ENCODE peak calls at places on chromosomes 6 and 20, in four cellular contexts. Q is SK-N-SH, R is GM12878, D is K562. G is an unnamed sample.

GRCh38 chr6:122778961-122779671 is 400 bp upstream of the FABP7 start:
- DNase-seq in Q (no peak), D (no peak), R (no peak), G (no peak)

GRCh38 chr6:143110572-143110971 is 49.9 kb downstream of the AIG1 start:
- DNase-seq in D (no peak), Q (no peak), R (no peak), G (no peak)

GRCh38 chr6:125512621-125513020 is 210.9 kb upstream of the HDDC2 start:
- DNase-seq in D (no peak), Q (no peak), R (no peak), G (no peak)

GRCh38 chr6:38143191-38144154 is 323.9 kb downstream of the ZFAND3 start:
- DNase-seq in Q (peak; percentile 71), D (no peak), R (no peak), G (no peak)

GRCh38 chr6:119978274-119978889 is 628.8 kb upstream of the MAN1A1 start:
- DNase-seq in Q (peak; percentile 11), D (no peak), R (no peak), G (no peak)

GRCh38 chr6:147260091-147260490 is 55.9 kb downstream of the STXBP5 start:
- DNase-seq in D (no peak), R (no peak), Q (no peak), G (no peak)

GRCh38 chr6:134746125-134746524 is 203.8 kb downstream of the ALDH8A1 start:
- DNase-seq in Q (no peak), R (no peak), D (no peak), G (no peak)

GRCh38 chr6:87682310-87682709 is 19.7 kb downstream of the AKIRIN2 start:
- DNase-seq in D (no peak), R (no peak), Q (peak; percentile 10), G (no peak)

GRCh38 chr6:28254340-28254618 is 2.2 kb upstream of the ZKSCAN4 start:
- DNase-seq in D (no peak), Q (no peak), R (no peak), G (no peak)

GRCh38 chr6:166437661-166438060 is 54.9 kb upstream of the MPC1 start:
- DNase-seq in R (no peak), Q (no peak), D (no peak), G (no peak)

GRCh38 chr6:53070808-53071207 is 5.6 kb downstream of the FBXO9 start:
- DNase-seq in R (no peak), Q (peak; percentile 29), D (no peak), G (peak; percentile 18)

GRCh38 chr6:158286413-158286812 is 25.9 kb upstream of the TULP4 start:
- DNase-seq in Q (no peak), D (no peak), R (no peak), G (no peak)

GRCh38 chr6:446418-447366 is 55.1 kb downstream of the IRF4 start:
- DNase-seq in Q (no peak), R (no peak), D (no peak), G (no peak)

GRCh38 chr20:24657211-24657610 is 187.8 kb downstream of the SYNDIG1 start:
- DNase-seq in R (no peak), D (peak; percentile 12), Q (no peak), G (no peak)

DNA sequence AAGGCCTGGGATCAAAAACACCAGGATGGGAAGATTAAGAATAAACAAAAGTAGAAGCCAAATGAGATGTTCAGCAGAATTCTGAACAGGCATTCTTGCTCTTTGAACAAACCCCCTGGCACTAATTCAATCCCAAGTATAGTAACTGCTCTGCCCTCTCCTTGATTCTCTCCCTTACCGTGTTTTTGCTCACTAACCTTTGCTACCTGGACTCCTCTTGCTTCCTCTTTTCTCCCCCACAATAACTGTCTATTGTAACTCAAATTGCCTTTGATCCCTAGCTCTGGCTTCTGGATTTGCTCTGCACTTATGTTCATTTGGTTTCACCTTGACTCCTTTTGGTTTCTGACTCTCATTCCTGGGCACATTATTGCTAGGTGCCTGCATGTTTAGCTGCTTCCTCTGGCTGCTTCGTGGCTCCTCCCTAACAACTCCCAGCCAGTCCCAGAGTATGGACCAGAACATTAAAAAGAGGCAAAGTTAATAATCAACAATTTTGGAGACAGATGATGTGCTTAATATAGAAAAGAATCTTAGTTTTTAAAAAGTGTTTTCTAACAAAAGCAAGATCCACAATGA is 65.4 kb upstream of the PHIP start:
- DNase-seq in D (no peak), R (no peak), Q (no peak), G (no peak)
- TF ChIP-seq TAF1 in D (no peak), R (no peak), Q (no peak), G (no peak)

GRCh38 chr20:62376112-62377063 is 9.3 kb upstream of the LAMA5 start:
- DNase-seq in Q (no peak), R (no peak), D (no peak), G (no peak)
- TF ChIP-seq POLR2AphosphoS5 in Q (no peak), R (no peak), D (no peak), G (no peak)

DNA sequence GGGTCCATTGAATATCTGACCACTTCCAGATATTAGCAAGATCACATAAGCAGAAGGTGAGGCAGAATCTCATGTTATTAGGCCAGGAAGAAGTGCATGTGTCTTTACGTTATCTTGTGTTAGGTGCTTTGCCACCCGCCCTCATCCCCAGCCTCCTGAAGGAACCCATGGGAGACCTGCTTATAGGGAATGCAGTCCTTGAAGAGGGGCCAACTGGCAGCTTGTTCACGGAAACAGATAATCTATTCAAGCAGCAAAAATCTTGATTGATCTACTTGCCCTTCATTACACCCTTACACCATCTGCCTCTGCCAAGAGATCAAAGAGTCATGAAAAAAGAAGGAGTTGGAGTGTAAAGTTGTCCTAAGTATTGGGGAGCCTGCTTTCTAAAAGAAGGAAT is 576.4 kb downstream of the HTR1B start:
- DNase-seq in D (no peak), R (no peak), Q (no peak), G (no peak)
- TF ChIP-seq TAF1 in D (no peak), R (no peak), Q (no peak), G (no peak)

DNA sequence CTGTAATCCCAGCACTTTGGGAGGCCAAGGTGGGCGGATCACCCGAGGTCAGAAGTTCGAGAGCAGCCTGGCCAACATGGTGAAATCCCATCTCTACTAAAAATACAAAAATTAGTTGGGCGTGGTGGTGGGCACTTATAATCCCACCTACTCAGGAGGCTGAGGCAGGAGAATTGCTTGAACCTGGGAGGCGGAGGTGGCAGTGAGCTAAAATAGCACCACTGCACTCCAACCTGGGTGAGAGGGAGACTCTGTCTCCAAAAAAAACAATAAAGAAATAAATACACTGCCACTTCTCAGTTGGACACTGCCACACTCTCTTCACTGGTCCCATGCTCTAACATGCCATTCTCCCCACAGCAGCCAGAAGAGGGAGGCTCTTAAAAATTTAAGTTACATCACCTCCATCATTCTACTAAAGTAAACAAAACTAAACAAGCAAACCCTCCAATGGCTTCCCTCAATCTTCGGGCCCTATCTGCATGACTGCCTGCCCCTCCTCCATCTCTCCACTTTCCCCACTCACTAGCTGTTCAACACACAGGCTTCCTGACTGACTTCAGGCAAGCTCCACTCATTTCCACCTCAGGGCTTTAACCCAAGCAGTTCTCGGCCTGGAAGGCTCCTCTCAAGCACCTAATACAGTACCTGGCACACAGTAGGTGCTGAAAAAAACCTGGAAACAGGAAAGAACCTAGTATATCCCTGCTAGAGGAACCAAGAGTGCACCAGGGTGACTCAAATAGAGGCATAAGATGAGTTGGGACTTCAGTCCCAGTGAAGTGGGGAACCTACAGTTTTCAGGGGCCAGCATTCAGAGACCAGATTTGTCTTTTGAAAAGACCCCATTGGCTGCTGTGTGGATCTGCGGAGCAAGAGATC is 3.0 kb downstream of the AHCY start:
- DNase-seq in R (no peak), D (no peak), Q (no peak), G (no peak)
- TF ChIP-seq POLR2AphosphoS5 in R (no peak), D (no peak), Q (no peak), G (no peak)

GRCh38 chr20:37161830-37162549 is 17.1 kb upstream of the RPN2 start:
- DNase-seq in D (peak; percentile 59), Q (no peak), R (no peak), G (no peak)

GRCh38 chr20:37163832-37164554 is 15.1 kb upstream of the RPN2 start:
- DNase-seq in Q (no peak), D (no peak), R (no peak), G (no peak)

GRCh38 chr20:37162674-37163073 is 16.5 kb upstream of the RPN2 start:
- DNase-seq in Q (no peak), D (peak; percentile 41), R (no peak), G (no peak)

GRCh38 chr20:37158248-37158647 is 20.9 kb upstream of the RPN2 start:
- DNase-seq in R (no peak), Q (no peak), D (no peak), G (no peak)

DNA sequence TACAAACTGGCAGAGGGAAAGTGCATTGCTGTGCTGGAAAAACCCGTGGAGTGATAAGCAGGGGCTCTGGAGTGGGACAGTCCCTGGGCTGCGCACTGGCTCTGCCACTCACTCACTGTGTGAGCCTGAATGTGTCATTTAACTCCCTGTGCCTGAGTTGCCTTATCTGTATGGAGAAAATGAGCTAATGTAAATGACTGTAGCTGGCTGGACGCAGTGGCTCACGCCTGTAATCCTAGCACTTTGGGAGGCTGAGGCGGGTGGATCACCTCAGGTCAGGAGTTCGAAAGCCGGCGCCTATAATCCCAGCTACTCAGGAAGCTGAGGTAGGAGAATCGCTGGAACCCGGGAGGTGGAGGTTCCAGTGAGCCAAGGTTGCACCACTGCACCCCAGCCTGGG is 18.4 kb upstream of the RPN2 start:
- DNase-seq in D (no peak), R (no peak), Q (no peak), G (no peak)
- TF ChIP-seq TAF1 in D (no peak), R (no peak), Q (no peak), G (no peak)

DNA sequence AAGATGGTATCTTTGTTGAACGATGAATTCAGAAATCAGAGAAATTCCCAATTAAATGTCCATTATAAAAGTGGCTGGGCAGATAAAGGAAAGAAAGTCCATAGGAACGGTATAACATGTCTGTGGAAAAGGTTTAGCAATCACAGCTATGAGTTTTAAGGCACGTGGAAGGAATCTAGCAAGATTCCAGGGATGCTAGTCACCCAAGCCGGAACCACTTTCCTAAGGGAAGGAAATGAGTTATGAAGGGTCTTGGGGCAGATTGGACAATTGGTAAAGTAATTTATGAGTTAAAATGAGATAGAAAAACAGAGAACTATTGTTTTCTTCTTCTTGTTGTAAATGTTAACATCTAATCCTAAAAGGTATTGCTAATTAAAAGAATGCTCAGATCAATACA is 384.8 kb downstream of the ADGRB3 start:
- DNase-seq in Q (no peak), R (no peak), D (no peak), G (no peak)
- TF ChIP-seq POLR2AphosphoS5 in Q (no peak), R (no peak), D (no peak), G (no peak)

DNA sequence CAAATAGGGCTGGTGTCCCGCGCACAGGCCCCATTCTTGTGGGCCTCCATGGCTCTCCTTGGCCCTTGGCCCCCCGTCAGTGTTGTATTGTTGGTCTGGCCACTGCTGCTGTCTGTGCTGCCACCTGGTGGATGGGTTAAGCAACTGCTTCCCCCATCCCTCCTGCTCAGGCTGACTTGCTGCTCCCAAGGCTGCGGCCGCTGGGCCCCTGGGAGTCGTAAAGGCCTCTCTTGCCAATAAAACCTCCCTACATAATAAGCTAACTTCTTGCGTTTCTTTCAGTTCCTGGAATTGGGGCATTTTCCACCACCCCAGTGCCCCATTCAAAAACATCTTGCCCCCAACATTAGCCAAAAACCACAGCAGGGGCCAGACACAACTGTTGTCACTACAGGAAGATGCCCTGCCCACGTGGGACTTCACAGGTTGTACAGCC is 27.1 kb downstream of the CD83 start:
- DNase-seq in D (peak; percentile 95), Q (peak; percentile 82), R (peak; percentile 40), G (peak; percentile 73)
- TF ChIP-seq TAF1 in D (no peak), Q (no peak), R (no peak), G (no peak)

G was measured in GM12892.